ENCODE peak calls at places on chromosomes 5 and 9, in six cellular contexts. U, G, D, H, B and C are unnamed samples. For H4K20me1 and H3K4me1, the result is how much of the 10 kb centered on the place peaks cover.

GRCh38 chr9:113463418-113464285 is at the start of gene RGS3:
- DNase-seq in B (peak), U (no peak), G (peak), H (no peak), D (no peak), C (peak)

GRCh38 chr5:128276537-128277216 is 193.1 kb downstream of the SLC12A2 start:
- DNase-seq in U (peak), H (no peak), G (no peak), B (peak), D (no peak), C (no peak)

GRCh38 chr5:73640861-73641320 is 14.9 kb downstream of the ARHGEF28 start:
- DNase-seq in D (no peak), G (no peak), U (peak), H (no peak), B (no peak), C (no peak)

GRCh38 chr9:117300686-117301085 is 114.2 kb downstream of the ASTN2 start:
- DNase-seq in H (no peak), D (no peak), G (no peak), B (no peak), U (no peak), C (no peak)

GRCh38 chr5:117568622-117569021 is 994.0 kb upstream of the SEMA6A start:
- DNase-seq in B (no peak), G (no peak), H (peak), U (no peak), D (peak), C (no peak)

GRCh38 chr5:71666321-71666720 is 52.8 kb upstream of the CARTPT start:
- DNase-seq in D (no peak), B (no peak), G (no peak), U (no peak), H (no peak), C (no peak)

GRCh38 chr9:25861416-25861815 is 183.2 kb upstream of the TUSC1 start:
- DNase-seq in B (no peak), G (no peak), U (peak), H (no peak), D (no peak), C (no peak)

GRCh38 chr9:135890896-135891631 is 16.3 kb downstream of the CAMSAP1 start:
- DNase-seq in G (no peak), U (no peak), D (no peak), B (no peak), H (no peak), C (no peak)

GRCh38 chr5:156178117-156178516 is 148.8 kb upstream of the SGCD start:
- DNase-seq in U (no peak), G (no peak), B (no peak), H (no peak), D (no peak), C (no peak)

GRCh38 chr5:72110401-72111013 is 3.2 kb downstream of the MAP1B start:
- DNase-seq in D (no peak), B (no peak), U (peak), H (no peak), G (no peak), C (no peak)

GRCh38 chr5:80246995-80247729 is 8.7 kb downstream of the SERINC5 start:
- DNase-seq in B (peak), U (peak), H (peak), D (peak), G (peak), C (peak)

GRCh38 chr9:21104787-21105186 is 27.0 kb upstream of the IFNB1 start:
- DNase-seq in H (no peak), G (no peak), U (no peak), D (no peak), B (no peak), C (no peak)

GRCh38 chr5:34959323-34959722 is 30.0 kb downstream of the DNAJC21 start:
- DNase-seq in U (peak), H (peak), G (no peak), B (peak), D (no peak), C (no peak)

DNA sequence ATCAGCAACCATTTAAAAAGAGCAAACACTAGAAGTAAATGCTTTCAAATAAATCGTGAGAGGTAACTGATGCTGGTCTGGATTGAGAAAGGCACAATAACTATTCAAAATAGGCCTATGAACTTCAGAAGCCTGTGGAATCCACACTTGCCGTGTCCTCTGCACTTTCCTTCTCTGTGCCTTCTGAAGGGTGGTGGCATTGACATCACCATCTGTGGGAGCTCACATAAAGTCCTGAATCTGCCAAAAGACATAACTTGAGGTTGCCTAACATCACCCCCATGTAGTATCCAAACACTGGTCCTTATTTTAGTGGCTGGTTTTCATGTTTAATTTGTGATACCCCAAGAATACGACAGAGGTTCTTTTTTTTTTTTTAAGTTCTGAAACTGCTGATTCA is 59.8 kb downstream of the IRF1 start:
- DNase-seq in D (no peak), G (no peak), H (no peak), U (no peak), B (no peak), C (no peak)
- H4K20me1 ChIP-seq in D (under half), G (under half), H (under half), U (under half), B (under half), C (under half)

DNA sequence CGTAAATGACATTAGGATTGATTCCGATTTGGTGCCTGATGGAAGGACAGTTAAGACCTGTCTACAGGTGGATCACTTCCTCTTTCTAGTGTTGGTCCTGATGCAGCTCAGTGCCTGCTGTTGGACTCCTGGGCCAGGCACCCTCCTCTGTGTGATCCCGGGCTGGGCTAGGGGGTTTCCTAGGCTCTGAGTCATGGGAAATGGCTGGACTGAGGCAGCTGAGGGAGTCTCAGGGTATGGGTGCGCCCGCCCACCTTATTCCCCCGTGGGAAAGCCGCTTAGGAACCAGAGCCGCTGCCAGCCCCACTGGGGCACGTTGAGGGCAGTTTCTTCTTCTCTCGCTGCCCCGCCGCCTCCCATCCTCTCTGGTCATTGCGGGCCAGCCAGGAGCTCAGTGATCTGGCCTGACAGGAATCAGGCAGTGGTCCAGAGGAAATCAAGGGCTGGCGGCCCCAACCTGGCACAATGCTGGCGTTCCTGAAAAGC is 12.9 kb downstream of the TCF7 start:
- DNase-seq in U (no peak), D (no peak), H (no peak), G (no peak), B (no peak), C (no peak)
- H3K4me1 ChIP-seq in U (under half), D (under half), H (under half), G (under half), B (under half), C (under half)

DNA sequence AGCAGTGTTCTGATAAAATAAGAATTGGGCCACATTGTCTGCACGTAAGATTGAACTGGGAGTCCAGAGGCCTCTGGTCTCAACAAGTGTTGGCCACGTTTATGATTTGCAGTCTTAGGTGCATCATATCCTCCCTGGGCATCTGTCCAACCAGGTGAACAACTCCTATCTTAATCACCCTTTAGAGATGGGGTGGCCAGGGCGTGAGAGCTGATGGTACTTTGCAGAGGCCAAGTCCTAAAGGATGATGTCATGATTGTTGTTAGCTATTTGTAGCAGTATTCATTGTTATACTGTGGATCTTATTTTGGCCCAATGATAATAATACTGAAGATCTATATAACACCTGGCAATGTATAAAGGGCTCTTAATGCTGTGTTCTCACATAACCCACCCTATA is 73.2 kb upstream of the RARS1 start:
- DNase-seq in B (peak), G (no peak), D (peak), U (no peak), H (no peak), C (no peak)
- H4K20me1 ChIP-seq in B (under half), G (under half), D (under half), U (under half), H (under half), C (under half)

DNA sequence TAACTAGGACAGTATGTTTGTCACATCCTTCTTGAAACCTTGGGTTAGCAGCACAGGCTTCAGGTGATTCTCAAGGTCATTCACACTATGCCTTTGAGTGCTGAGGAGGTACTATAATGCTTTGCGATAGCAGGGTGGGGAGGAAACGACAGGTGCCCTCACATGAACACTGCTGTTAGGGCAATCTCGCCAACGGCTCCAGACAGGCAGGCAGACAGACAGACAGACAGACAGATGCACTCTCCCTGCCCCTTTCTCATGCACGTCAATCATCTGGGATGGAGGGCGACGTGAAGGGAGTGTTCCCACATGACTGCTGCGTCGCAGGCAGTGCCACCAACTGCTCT is 82.9 kb downstream of the RAPGEF1 start:
- DNase-seq in U (no peak), G (no peak), H (peak), B (no peak), D (no peak), C (no peak)
- H3K4me1 ChIP-seq in U (under half), G (under half), H (half or more), B (under half), D (under half), C (under half)